ENCODE peak calls at places on chromosomes 11 and 22, in seven cellular contexts. One of them, this sample, is unnamed. For H3K4me1 and H4K20me1, the result is how much of the 10 kb centered on the place peaks cover.

GRCh38 chr11:112785717-112786116 is 175.5 kb upstream of the NCAM1 start:
- DNase-seq in PC-3: no peak
- DNase-seq in HepG2: no peak
- DNase-seq in neural progenitor cell: no peak
- DNase-seq in OCI-LY7: no peak
- DNase-seq in fibroblast of lung: peak
- DNase-seq in GM23248: peak
- DNase-seq in this sample: no peak

GRCh38 chr22:40782521-40782920 is 36.6 kb downstream of the SLC25A17 start:
- DNase-seq in PC-3: peak
- DNase-seq in HepG2: no peak
- DNase-seq in neural progenitor cell: no peak
- DNase-seq in OCI-LY7: no peak
- DNase-seq in fibroblast of lung: no peak
- DNase-seq in GM23248: no peak
- DNase-seq in this sample: no peak

GRCh38 chr22:20437253-20438065 is at the start of gene SCARF2:
- DNase-seq in PC-3: no peak
- DNase-seq in HepG2: no peak
- DNase-seq in neural progenitor cell: peak
- DNase-seq in OCI-LY7: no peak
- DNase-seq in fibroblast of lung: peak
- DNase-seq in GM23248: peak
- DNase-seq in this sample: no peak

GRCh38 chr11:104096900-104097299 is 60.5 kb downstream of the DDI1 start:
- DNase-seq in PC-3: no peak
- DNase-seq in HepG2: no peak
- DNase-seq in neural progenitor cell: no peak
- DNase-seq in OCI-LY7: no peak
- DNase-seq in fibroblast of lung: no peak
- DNase-seq in GM23248: no peak
- DNase-seq in this sample: no peak

GRCh38 chr11:123302751-123303195 is 107.7 kb upstream of the CLMP start:
- DNase-seq in PC-3: peak
- DNase-seq in HepG2: no peak
- DNase-seq in neural progenitor cell: peak
- DNase-seq in OCI-LY7: peak
- DNase-seq in fibroblast of lung: peak
- DNase-seq in GM23248: peak
- DNase-seq in this sample: no peak

GRCh38 chr11:115616941-115617340 is 112.7 kb upstream of the CADM1 start:
- DNase-seq in PC-3: no peak
- DNase-seq in HepG2: no peak
- DNase-seq in neural progenitor cell: no peak
- DNase-seq in OCI-LY7: no peak
- DNase-seq in fibroblast of lung: peak
- DNase-seq in GM23248: peak
- DNase-seq in this sample: no peak

GRCh38 chr11:22778642-22779041 is 51.0 kb downstream of the SVIP start:
- DNase-seq in PC-3: no peak
- DNase-seq in HepG2: peak
- DNase-seq in neural progenitor cell: no peak
- DNase-seq in OCI-LY7: no peak
- DNase-seq in fibroblast of lung: no peak
- DNase-seq in GM23248: no peak
- DNase-seq in this sample: no peak

GRCh38 chr22:37425800-37426531 is 1.3 kb downstream of the ELFN2 start:
- DNase-seq in PC-3: no peak
- DNase-seq in HepG2: no peak
- DNase-seq in neural progenitor cell: peak
- DNase-seq in OCI-LY7: peak
- DNase-seq in fibroblast of lung: peak
- DNase-seq in GM23248: no peak
- DNase-seq in this sample: peak

GRCh38 chr11:64456509-64457320 is 97.8 kb downstream of the RPS6KA4 start:
- DNase-seq in PC-3: no peak
- DNase-seq in HepG2: no peak
- DNase-seq in neural progenitor cell: no peak
- DNase-seq in OCI-LY7: no peak
- DNase-seq in fibroblast of lung: no peak
- DNase-seq in GM23248: no peak
- DNase-seq in this sample: no peak

GRCh38 chr11:71391786-71392185 is 56.4 kb downstream of the DHCR7 start:
- DNase-seq in PC-3: no peak
- DNase-seq in HepG2: no peak
- DNase-seq in neural progenitor cell: no peak
- DNase-seq in OCI-LY7: no peak
- DNase-seq in fibroblast of lung: peak
- DNase-seq in GM23248: no peak
- DNase-seq in this sample: no peak

GRCh38 chr11:114964676-114965214 is 286.4 kb downstream of the NXPE2 start:
- DNase-seq in PC-3: no peak
- DNase-seq in HepG2: no peak
- DNase-seq in neural progenitor cell: no peak
- DNase-seq in OCI-LY7: no peak
- DNase-seq in fibroblast of lung: no peak
- DNase-seq in GM23248: no peak
- DNase-seq in this sample: no peak

GRCh38 chr11:125591659-125592304 is 870 bp upstream of the STT3A start:
- DNase-seq in PC-3: peak
- DNase-seq in HepG2: peak
- DNase-seq in neural progenitor cell: peak
- DNase-seq in OCI-LY7: peak
- DNase-seq in fibroblast of lung: peak
- DNase-seq in GM23248: peak
- DNase-seq in this sample: peak

GRCh38 chr22:42902875-42903510 is 45.9 kb upstream of the ARFGAP3 start:
- DNase-seq in PC-3: no peak
- DNase-seq in HepG2: no peak
- DNase-seq in neural progenitor cell: peak
- DNase-seq in OCI-LY7: no peak
- DNase-seq in fibroblast of lung: peak
- DNase-seq in GM23248: no peak
- DNase-seq in this sample: no peak

GRCh38 chr11:96337541-96338530 is 5.2 kb downstream of the MAML2 start:
- DNase-seq in PC-3: no peak
- DNase-seq in HepG2: no peak
- DNase-seq in neural progenitor cell: no peak
- DNase-seq in OCI-LY7: no peak
- DNase-seq in fibroblast of lung: peak
- DNase-seq in GM23248: peak
- DNase-seq in this sample: no peak

GRCh38 chr11:129364143-129364654 is 11.4 kb upstream of the BARX2 start:
- DNase-seq in PC-3: peak
- DNase-seq in HepG2: peak
- DNase-seq in neural progenitor cell: peak
- DNase-seq in OCI-LY7: peak
- DNase-seq in fibroblast of lung: peak
- DNase-seq in GM23248: peak
- DNase-seq in this sample: peak

GRCh38 chr22:28478564-28478963 is 201.1 kb downstream of the TTC28 start:
- DNase-seq in PC-3: no peak
- DNase-seq in HepG2: no peak
- DNase-seq in neural progenitor cell: no peak
- DNase-seq in OCI-LY7: no peak
- DNase-seq in fibroblast of lung: no peak
- DNase-seq in GM23248: no peak
- DNase-seq in this sample: no peak
- H3K4me1 ChIP-seq in PC-3: under half
- H3K4me1 ChIP-seq in HepG2: under half
- H3K4me1 ChIP-seq in neural progenitor cell: under half
- H3K4me1 ChIP-seq in OCI-LY7: under half
- H3K4me1 ChIP-seq in fibroblast of lung: under half
- H3K4me1 ChIP-seq in GM23248: under half
- H3K4me1 ChIP-seq in this sample: under half

DNA sequence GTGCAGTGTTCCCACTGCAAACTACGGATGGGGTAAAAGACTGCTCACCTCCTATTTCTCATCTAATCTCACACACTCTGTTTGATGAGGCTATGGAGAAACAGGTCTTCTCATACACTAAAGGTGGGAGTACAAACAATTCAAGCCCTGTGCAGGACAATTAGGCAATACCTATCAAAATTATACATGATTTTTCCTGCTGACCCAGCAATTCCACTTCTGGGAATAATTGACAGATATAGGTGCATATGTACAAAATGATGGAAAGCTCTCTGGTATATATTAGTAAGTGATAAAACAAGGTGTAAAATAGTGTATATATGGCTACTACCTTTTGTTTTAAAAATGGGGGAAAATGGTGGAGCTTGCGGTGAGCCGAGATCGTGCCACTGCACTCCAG is 23.1 kb downstream of the BDNF start:
- DNase-seq in PC-3: no peak
- DNase-seq in HepG2: no peak
- DNase-seq in neural progenitor cell: no peak
- DNase-seq in OCI-LY7: no peak
- DNase-seq in fibroblast of lung: no peak
- DNase-seq in GM23248: no peak
- DNase-seq in this sample: no peak
- H4K20me1 ChIP-seq in PC-3: under half
- H4K20me1 ChIP-seq in HepG2: under half
- H4K20me1 ChIP-seq in neural progenitor cell: under half
- H4K20me1 ChIP-seq in OCI-LY7: under half
- H4K20me1 ChIP-seq in fibroblast of lung: under half
- H4K20me1 ChIP-seq in GM23248: half or more
- H4K20me1 ChIP-seq in this sample: under half

DNA sequence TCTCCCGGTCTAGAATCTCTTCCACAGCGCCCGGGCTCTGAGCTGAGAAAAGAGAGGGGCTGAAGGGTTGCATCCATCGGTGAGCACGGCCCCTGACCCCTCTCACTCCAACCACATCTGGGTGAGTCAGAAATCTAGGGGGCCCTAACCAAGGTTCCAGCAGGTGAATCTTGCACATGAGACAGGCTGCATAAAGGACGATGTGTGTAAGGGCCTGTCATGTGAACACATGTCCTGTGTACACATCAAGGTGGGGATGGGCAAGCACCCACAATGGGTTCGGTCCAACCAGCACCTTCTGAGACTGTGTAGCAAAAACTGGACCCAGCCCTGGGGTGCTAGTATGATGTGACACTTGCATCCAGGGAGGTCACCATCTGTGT is 1.2 kb downstream of the BET1L start:
- DNase-seq in PC-3: no peak
- DNase-seq in HepG2: no peak
- DNase-seq in neural progenitor cell: no peak
- DNase-seq in OCI-LY7: no peak
- DNase-seq in fibroblast of lung: no peak
- DNase-seq in GM23248: no peak
- DNase-seq in this sample: peak
- H3K4me1 ChIP-seq in PC-3: under half
- H3K4me1 ChIP-seq in HepG2: under half
- H3K4me1 ChIP-seq in neural progenitor cell: under half
- H3K4me1 ChIP-seq in OCI-LY7: under half
- H3K4me1 ChIP-seq in fibroblast of lung: under half
- H3K4me1 ChIP-seq in GM23248: under half
- H3K4me1 ChIP-seq in this sample: under half

GRCh38 chr11:68399916-68400315 is 60.6 kb upstream of the PPP6R3 start:
- DNase-seq in PC-3: no peak
- DNase-seq in HepG2: no peak
- DNase-seq in neural progenitor cell: no peak
- DNase-seq in OCI-LY7: no peak
- DNase-seq in fibroblast of lung: no peak
- DNase-seq in GM23248: no peak
- DNase-seq in this sample: no peak

GRCh38 chr11:68402355-68403031 is 58.1 kb upstream of the PPP6R3 start:
- DNase-seq in PC-3: peak
- DNase-seq in HepG2: no peak
- DNase-seq in neural progenitor cell: peak
- DNase-seq in OCI-LY7: no peak
- DNase-seq in fibroblast of lung: no peak
- DNase-seq in GM23248: no peak
- DNase-seq in this sample: no peak

GRCh38 chr11:68403831-68404230 is 56.7 kb upstream of the PPP6R3 start:
- DNase-seq in PC-3: no peak
- DNase-seq in HepG2: no peak
- DNase-seq in neural progenitor cell: no peak
- DNase-seq in OCI-LY7: no peak
- DNase-seq in fibroblast of lung: no peak
- DNase-seq in GM23248: no peak
- DNase-seq in this sample: no peak

GRCh38 chr11:68403424-68403823 is 57.1 kb upstream of the PPP6R3 start:
- DNase-seq in PC-3: no peak
- DNase-seq in HepG2: no peak
- DNase-seq in neural progenitor cell: no peak
- DNase-seq in OCI-LY7: no peak
- DNase-seq in fibroblast of lung: no peak
- DNase-seq in GM23248: no peak
- DNase-seq in this sample: no peak

GRCh38 chr11:68401856-68402255 is 58.7 kb upstream of the PPP6R3 start:
- DNase-seq in PC-3: no peak
- DNase-seq in HepG2: no peak
- DNase-seq in neural progenitor cell: no peak
- DNase-seq in OCI-LY7: no peak
- DNase-seq in fibroblast of lung: no peak
- DNase-seq in GM23248: no peak
- DNase-seq in this sample: no peak
- H4K20me1 ChIP-seq in PC-3: under half
- H4K20me1 ChIP-seq in HepG2: under half
- H4K20me1 ChIP-seq in neural progenitor cell: under half
- H4K20me1 ChIP-seq in OCI-LY7: under half
- H4K20me1 ChIP-seq in fibroblast of lung: under half
- H4K20me1 ChIP-seq in GM23248: under half
- H4K20me1 ChIP-seq in this sample: under half

GRCh38 chr11:73003083-73003482 is 139.0 kb downstream of the FCHSD2 start:
- DNase-seq in PC-3: no peak
- DNase-seq in HepG2: no peak
- DNase-seq in neural progenitor cell: no peak
- DNase-seq in OCI-LY7: peak
- DNase-seq in fibroblast of lung: no peak
- DNase-seq in GM23248: no peak
- DNase-seq in this sample: no peak
- H3K4me1 ChIP-seq in PC-3: under half
- H3K4me1 ChIP-seq in HepG2: under half
- H3K4me1 ChIP-seq in neural progenitor cell: under half
- H3K4me1 ChIP-seq in OCI-LY7: under half
- H3K4me1 ChIP-seq in fibroblast of lung: under half
- H3K4me1 ChIP-seq in GM23248: under half
- H3K4me1 ChIP-seq in this sample: under half

DNA sequence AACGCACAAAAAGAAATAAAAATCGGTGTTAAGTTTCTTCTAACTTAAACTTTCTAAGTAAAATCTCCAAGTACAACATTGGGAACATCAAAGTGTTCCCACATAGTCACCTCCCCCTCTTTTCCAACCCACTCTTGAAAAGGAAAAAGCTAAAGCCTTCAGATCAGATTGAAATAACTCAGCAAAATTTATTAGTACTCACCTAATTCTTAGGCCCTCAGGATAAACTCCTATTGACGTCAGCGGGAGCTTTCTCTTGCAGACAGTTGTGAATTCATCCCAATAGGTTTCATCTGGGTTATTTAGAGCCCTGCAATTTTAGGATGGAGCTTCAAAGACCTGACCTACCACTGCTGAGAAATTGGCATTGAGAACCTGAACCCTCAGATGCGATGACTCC is 414.3 kb downstream of the GUCY1A2 start:
- DNase-seq in PC-3: no peak
- DNase-seq in HepG2: no peak
- DNase-seq in neural progenitor cell: no peak
- DNase-seq in OCI-LY7: no peak
- DNase-seq in fibroblast of lung: no peak
- DNase-seq in GM23248: peak
- DNase-seq in this sample: no peak
- H4K20me1 ChIP-seq in PC-3: under half
- H4K20me1 ChIP-seq in HepG2: under half
- H4K20me1 ChIP-seq in neural progenitor cell: under half
- H4K20me1 ChIP-seq in OCI-LY7: under half
- H4K20me1 ChIP-seq in fibroblast of lung: under half
- H4K20me1 ChIP-seq in GM23248: under half
- H4K20me1 ChIP-seq in this sample: under half

GRCh38 chr11:102926946-102927623 is 28.4 kb downstream of the MMP13 start:
- DNase-seq in PC-3: no peak
- DNase-seq in HepG2: no peak
- DNase-seq in neural progenitor cell: no peak
- DNase-seq in OCI-LY7: no peak
- DNase-seq in fibroblast of lung: no peak
- DNase-seq in GM23248: peak
- DNase-seq in this sample: no peak
- H3K4me1 ChIP-seq in PC-3: under half
- H3K4me1 ChIP-seq in HepG2: under half
- H3K4me1 ChIP-seq in neural progenitor cell: under half
- H3K4me1 ChIP-seq in OCI-LY7: under half
- H3K4me1 ChIP-seq in fibroblast of lung: under half
- H3K4me1 ChIP-seq in GM23248: under half
- H3K4me1 ChIP-seq in this sample: under half

This sample was measured in DND-41.